ENCODE peak calls at places on chromosomes 6 and 20, in five cellular contexts. Z is adrenal gland; F is mucosa of gallbladder; R is stimulated activated CD8-positive, alpha-beta memory T cell treated with anti-CD3 and anti-CD28 coated beads, Interleukin-4, amount 100 ng/mL, for 1 hour; W is WTC11. M is an unnamed sample.

GRCh38 chr6:1698527-1698926 is 88.8 kb downstream of the FOXC1 start:
- DNase-seq in Z (no peak), F (no peak), R (no peak), W (no peak), M (no peak)

GRCh38 chr6:50128420-50129005 is 78.8 kb upstream of the DEFB112 start:
- DNase-seq in Z (no peak), F (no peak), R (no peak), W (no peak), M (peak; percentile 49)

GRCh38 chr6:167410510-167410909 is 85.6 kb downstream of the TTLL2 start:
- DNase-seq in Z (no peak), F (no peak), R (no peak), W (no peak), M (no peak)

GRCh38 chr6:161379828-161380598 is 106.2 kb upstream of the AGPAT4 start:
- DNase-seq in Z (no peak), F (no peak), R (no peak), W (no peak), M (no peak)

GRCh38 chr6:35173068-35174042 is 32.2 kb upstream of the TCP11 start:
- DNase-seq in Z (no peak), F (no peak), R (no peak), W (no peak), M (peak; percentile 42)

GRCh38 chr6:169145991-169146501 is 107.6 kb downstream of the THBS2 start:
- DNase-seq in Z (no peak), F (peak; percentile 52), R (no peak), W (no peak), M (no peak)

GRCh38 chr6:103872683-103873082 is 987.0 kb downstream of the HACE1 start:
- DNase-seq in Z (no peak), F (no peak), R (no peak), W (no peak), M (peak; percentile 57)

GRCh38 chr20:23584434-23585199 is 16.3 kb upstream of the CST9L start:
- DNase-seq in Z (no peak), F (no peak), R (no peak), W (peak; percentile 37), M (no peak)

GRCh38 chr20:18984238-18985200 is 170.9 kb downstream of the SCP2D1 start:
- DNase-seq in Z (no peak), F (no peak), R (no peak), W (no peak), M (peak; percentile 97)

GRCh38 chr6:150696156-150696555 is 96.5 kb downstream of the PLEKHG1 start:
- DNase-seq in Z (no peak), F (peak; percentile 25), R (no peak), W (no peak), M (no peak)